ENCODE peak calls at places on chromosomes 4 and X, in seven cellular contexts. One of them, this sample, is unnamed.

GRCh38 chr4:126047114-126047513 is 732.4 kb downstream of the FAT4 start:
- DNase-seq in stomach: no peak
- DNase-seq in breast epithelium: no peak
- DNase-seq in sigmoid colon: no peak
- DNase-seq in transverse colon: no peak
- DNase-seq in esophagus squamous epithelium: no peak
- DNase-seq in ovary: no peak
- DNase-seq in this sample: no peak

GRCh38 chr4:145808021-145808650 is 128.2 kb downstream of the C4orf51 start:
- DNase-seq in ovary: no peak
- DNase-seq in transverse colon: no peak
- DNase-seq in breast epithelium: no peak
- DNase-seq in stomach: no peak
- DNase-seq in sigmoid colon: no peak
- DNase-seq in esophagus squamous epithelium: no peak
- DNase-seq in this sample: no peak

GRCh38 chr4:25343671-25344070 is 31.1 kb downstream of the ZCCHC4 start:
- DNase-seq in transverse colon: no peak
- DNase-seq in breast epithelium: no peak
- DNase-seq in ovary: no peak
- DNase-seq in sigmoid colon: no peak
- DNase-seq in esophagus squamous epithelium: no peak
- DNase-seq in stomach: no peak
- DNase-seq in this sample: no peak

GRCh38 chrX:119015407-119016242 is 41.2 kb downstream of the LONRF3 start:
- DNase-seq in stomach: peak
- DNase-seq in esophagus squamous epithelium: no peak
- DNase-seq in transverse colon: peak
- DNase-seq in sigmoid colon: peak
- DNase-seq in breast epithelium: peak
- DNase-seq in ovary: peak
- DNase-seq in this sample: peak

GRCh38 chrX:1249101-1249887 is 19.3 kb upstream of the CSF2RA start:
- DNase-seq in sigmoid colon: peak
- DNase-seq in ovary: no peak
- DNase-seq in esophagus squamous epithelium: no peak
- DNase-seq in transverse colon: peak
- DNase-seq in breast epithelium: no peak
- DNase-seq in stomach: peak
- DNase-seq in this sample: no peak

GRCh38 chrX:124634363-124634762 is 288.0 kb downstream of the SH2D1A start:
- DNase-seq in esophagus squamous epithelium: no peak
- DNase-seq in ovary: no peak
- DNase-seq in breast epithelium: no peak
- DNase-seq in stomach: no peak
- DNase-seq in sigmoid colon: no peak
- DNase-seq in transverse colon: no peak
- DNase-seq in this sample: no peak

GRCh38 chr4:8523175-8523574 is 57.0 kb upstream of the GPR78 start:
- DNase-seq in esophagus squamous epithelium: no peak
- DNase-seq in transverse colon: no peak
- DNase-seq in sigmoid colon: peak
- DNase-seq in ovary: peak
- DNase-seq in breast epithelium: no peak
- DNase-seq in stomach: no peak
- DNase-seq in this sample: peak

GRCh38 chr4:37666625-37667071 is 19.5 kb downstream of the RELL1 start:
- DNase-seq in stomach: peak
- DNase-seq in transverse colon: peak
- DNase-seq in esophagus squamous epithelium: no peak
- DNase-seq in ovary: no peak
- DNase-seq in breast epithelium: peak
- DNase-seq in sigmoid colon: no peak
- DNase-seq in this sample: peak

GRCh38 chr4:41199788-41200187 is 14.6 kb downstream of the APBB2 start:
- DNase-seq in sigmoid colon: no peak
- DNase-seq in breast epithelium: no peak
- DNase-seq in stomach: no peak
- DNase-seq in ovary: no peak
- DNase-seq in transverse colon: no peak
- DNase-seq in esophagus squamous epithelium: no peak
- DNase-seq in this sample: no peak

GRCh38 chr4:177051473-177052060 is 258.1 kb upstream of the NEIL3 start:
- DNase-seq in transverse colon: peak
- DNase-seq in stomach: no peak
- DNase-seq in sigmoid colon: no peak
- DNase-seq in esophagus squamous epithelium: no peak
- DNase-seq in ovary: no peak
- DNase-seq in breast epithelium: no peak
- DNase-seq in this sample: peak

GRCh38 chr4:55722132-55722531 is 86.0 kb upstream of the NMU start:
- DNase-seq in ovary: no peak
- DNase-seq in breast epithelium: no peak
- DNase-seq in stomach: no peak
- DNase-seq in esophagus squamous epithelium: no peak
- DNase-seq in transverse colon: no peak
- DNase-seq in sigmoid colon: no peak
- DNase-seq in this sample: no peak

GRCh38 chr4:77821775-77822174 is 2.6 kb upstream of the CNOT6L start:
- DNase-seq in breast epithelium: no peak
- DNase-seq in transverse colon: no peak
- DNase-seq in stomach: no peak
- DNase-seq in esophagus squamous epithelium: no peak
- DNase-seq in ovary: no peak
- DNase-seq in sigmoid colon: no peak
- DNase-seq in this sample: no peak

GRCh38 chrX:97594825-97595224 is 711.1 kb downstream of the RPA4 start:
- DNase-seq in sigmoid colon: no peak
- DNase-seq in breast epithelium: no peak
- DNase-seq in stomach: no peak
- DNase-seq in transverse colon: no peak
- DNase-seq in ovary: no peak
- DNase-seq in esophagus squamous epithelium: no peak
- DNase-seq in this sample: peak

GRCh38 chr4:84594724-84595123 is 11.8 kb downstream of the CDS1 start:
- DNase-seq in ovary: no peak
- DNase-seq in esophagus squamous epithelium: no peak
- DNase-seq in transverse colon: no peak
- DNase-seq in stomach: no peak
- DNase-seq in sigmoid colon: no peak
- DNase-seq in breast epithelium: no peak
- DNase-seq in this sample: no peak

GRCh38 chrX:1387141-1387776 is 4.7 kb downstream of the SLC25A6 start:
- DNase-seq in breast epithelium: no peak
- DNase-seq in esophagus squamous epithelium: no peak
- DNase-seq in stomach: no peak
- DNase-seq in transverse colon: no peak
- DNase-seq in sigmoid colon: peak
- DNase-seq in ovary: peak
- DNase-seq in this sample: no peak

GRCh38 chr4:92387459-92388069 is 83.8 kb downstream of the GRID2 start:
- DNase-seq in breast epithelium: no peak
- DNase-seq in ovary: no peak
- DNase-seq in stomach: no peak
- DNase-seq in sigmoid colon: no peak
- DNase-seq in esophagus squamous epithelium: no peak
- DNase-seq in transverse colon: no peak
- DNase-seq in this sample: peak

GRCh38 chrX:111492085-111492484 is 19.4 kb upstream of the SERTM2 start:
- DNase-seq in transverse colon: no peak
- DNase-seq in stomach: no peak
- DNase-seq in breast epithelium: no peak
- DNase-seq in ovary: no peak
- DNase-seq in sigmoid colon: no peak
- DNase-seq in esophagus squamous epithelium: no peak
- DNase-seq in this sample: no peak

GRCh38 chrX:71171110-71171801 is 26.6 kb downstream of the NLGN3 start:
- DNase-seq in transverse colon: no peak
- DNase-seq in breast epithelium: no peak
- DNase-seq in ovary: no peak
- DNase-seq in stomach: no peak
- DNase-seq in sigmoid colon: no peak
- DNase-seq in esophagus squamous epithelium: no peak
- DNase-seq in this sample: no peak

GRCh38 chrX:79573760-79574159 is 206.6 kb upstream of the ITM2A start:
- DNase-seq in sigmoid colon: no peak
- DNase-seq in esophagus squamous epithelium: no peak
- DNase-seq in stomach: no peak
- DNase-seq in breast epithelium: no peak
- DNase-seq in ovary: no peak
- DNase-seq in transverse colon: no peak
- DNase-seq in this sample: no peak

GRCh38 chrX:77446029-77446585 is 1.1 kb upstream of the FGF16 start:
- DNase-seq in esophagus squamous epithelium: no peak
- DNase-seq in breast epithelium: no peak
- DNase-seq in sigmoid colon: no peak
- DNase-seq in ovary: no peak
- DNase-seq in stomach: no peak
- DNase-seq in transverse colon: peak
- DNase-seq in this sample: peak

GRCh38 chr4:141702472-141703182 is 66.2 kb downstream of the IL15 start:
- DNase-seq in stomach: no peak
- DNase-seq in breast epithelium: no peak
- DNase-seq in transverse colon: no peak
- DNase-seq in sigmoid colon: no peak
- DNase-seq in ovary: no peak
- DNase-seq in esophagus squamous epithelium: no peak
- DNase-seq in this sample: no peak
- TF ChIP-seq CTCF in stomach: no peak
- TF ChIP-seq CTCF in breast epithelium: no peak
- TF ChIP-seq CTCF in transverse colon: no peak
- TF ChIP-seq CTCF in sigmoid colon: no peak
- TF ChIP-seq CTCF in ovary: no peak
- TF ChIP-seq CTCF in esophagus squamous epithelium: no peak
- TF ChIP-seq CTCF in this sample: no peak

DNA sequence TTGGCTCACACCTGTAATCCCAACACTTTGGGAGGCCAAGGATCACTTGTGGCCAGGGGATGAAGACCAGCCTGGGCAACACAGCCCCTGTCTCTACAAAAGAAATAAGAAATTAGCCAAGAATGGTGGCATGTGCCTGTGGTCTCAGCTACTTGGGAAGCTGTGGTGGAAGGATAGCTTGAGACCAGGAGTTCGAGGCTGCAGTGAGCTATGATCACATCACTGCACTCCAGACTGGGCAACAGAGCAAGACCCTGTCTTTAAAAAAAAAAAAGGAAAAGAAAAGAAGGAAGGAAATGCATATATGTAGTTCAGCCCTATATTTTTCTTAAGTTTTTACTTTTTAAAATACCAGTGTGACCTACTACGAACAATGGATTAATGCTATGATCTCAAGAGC is 15.1 kb downstream of the PRSS48 start:
- DNase-seq in ovary: no peak
- DNase-seq in transverse colon: no peak
- DNase-seq in stomach: no peak
- DNase-seq in sigmoid colon: no peak
- DNase-seq in esophagus squamous epithelium: no peak
- DNase-seq in breast epithelium: no peak
- DNase-seq in this sample: no peak
- H3K27ac ChIP-seq in ovary: no peak
- H3K27ac ChIP-seq in transverse colon: no peak
- H3K27ac ChIP-seq in stomach: no peak
- H3K27ac ChIP-seq in sigmoid colon: no peak
- H3K27ac ChIP-seq in esophagus squamous epithelium: no peak
- H3K27ac ChIP-seq in breast epithelium: no peak
- H3K27ac ChIP-seq in this sample: no peak

DNA sequence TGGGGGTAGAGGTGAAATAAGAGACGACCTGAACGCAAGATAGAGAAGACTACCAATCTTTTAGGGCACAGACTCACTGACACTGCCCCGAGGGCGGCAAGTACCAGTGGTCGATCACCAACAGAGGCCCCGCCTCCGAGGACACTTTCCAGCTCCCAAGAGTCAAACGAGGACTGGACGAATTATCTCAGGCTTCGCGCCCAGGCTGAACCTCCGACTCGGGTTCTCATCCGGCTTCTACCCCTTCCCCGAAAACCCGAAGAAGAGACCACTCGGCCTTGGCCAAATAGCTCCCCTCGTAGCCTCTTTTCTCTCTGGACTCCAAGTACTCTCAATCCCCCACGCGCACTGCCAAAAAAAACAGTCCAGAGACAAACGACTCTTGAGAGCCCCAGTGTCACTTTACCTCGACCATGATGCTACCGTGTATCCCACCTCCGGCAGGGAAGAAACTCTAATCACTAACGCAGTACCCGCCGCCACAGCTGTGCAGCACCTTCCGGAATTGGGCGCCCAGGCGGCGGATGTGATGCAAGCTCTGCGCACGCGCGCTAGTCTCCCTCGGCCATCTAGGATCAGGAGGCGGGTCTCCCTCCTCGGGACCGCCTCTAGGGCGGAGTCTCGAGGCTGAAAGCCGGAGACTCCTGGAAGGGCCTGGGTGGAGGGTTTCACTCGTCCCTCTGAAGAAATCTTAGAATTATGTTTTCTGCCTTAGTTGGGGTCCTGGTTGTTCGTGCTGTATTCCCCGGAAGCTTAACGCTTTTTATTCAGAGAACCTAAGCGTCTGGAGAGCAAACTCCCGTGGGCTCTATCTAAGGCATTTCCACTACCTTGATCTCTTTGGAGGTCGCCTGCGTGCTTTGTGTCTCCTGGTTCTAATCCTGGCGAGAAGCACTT is at the start of gene PLRG1:
- DNase-seq in ovary: peak
- DNase-seq in esophagus squamous epithelium: peak
- DNase-seq in sigmoid colon: peak
- DNase-seq in transverse colon: peak
- DNase-seq in stomach: peak
- DNase-seq in breast epithelium: peak
- DNase-seq in this sample: peak
- TF ChIP-seq POLR2A in ovary: peak
- TF ChIP-seq POLR2A in esophagus squamous epithelium: peak
- TF ChIP-seq POLR2A in sigmoid colon: peak
- TF ChIP-seq POLR2A in transverse colon: peak
- TF ChIP-seq POLR2A in stomach: no peak
- TF ChIP-seq POLR2A in breast epithelium: peak
- TF ChIP-seq POLR2A in this sample: peak

GRCh38 chr4:3791256-3791655 is 25.1 kb downstream of the ADRA2C start:
- DNase-seq in sigmoid colon: no peak
- DNase-seq in breast epithelium: no peak
- DNase-seq in ovary: no peak
- DNase-seq in esophagus squamous epithelium: no peak
- DNase-seq in stomach: no peak
- DNase-seq in transverse colon: no peak
- DNase-seq in this sample: no peak

GRCh38 chr4:3791910-3792542 is 25.8 kb downstream of the ADRA2C start:
- DNase-seq in sigmoid colon: no peak
- DNase-seq in stomach: peak
- DNase-seq in breast epithelium: no peak
- DNase-seq in esophagus squamous epithelium: no peak
- DNase-seq in transverse colon: peak
- DNase-seq in ovary: peak
- DNase-seq in this sample: peak

GRCh38 chr4:3793545-3793944 is 27.4 kb downstream of the ADRA2C start:
- DNase-seq in ovary: no peak
- DNase-seq in transverse colon: no peak
- DNase-seq in stomach: no peak
- DNase-seq in breast epithelium: no peak
- DNase-seq in sigmoid colon: no peak
- DNase-seq in esophagus squamous epithelium: no peak
- DNase-seq in this sample: no peak

GRCh38 chr4:3790006-3790561 is 23.9 kb downstream of the ADRA2C start:
- DNase-seq in stomach: no peak
- DNase-seq in transverse colon: no peak
- DNase-seq in breast epithelium: no peak
- DNase-seq in ovary: no peak
- DNase-seq in sigmoid colon: no peak
- DNase-seq in esophagus squamous epithelium: no peak
- DNase-seq in this sample: no peak

GRCh38 chr4:3792813-3793212 is 26.6 kb downstream of the ADRA2C start:
- DNase-seq in esophagus squamous epithelium: no peak
- DNase-seq in transverse colon: no peak
- DNase-seq in ovary: no peak
- DNase-seq in stomach: no peak
- DNase-seq in breast epithelium: no peak
- DNase-seq in sigmoid colon: no peak
- DNase-seq in this sample: no peak
- TF ChIP-seq CTCF in esophagus squamous epithelium: no peak
- TF ChIP-seq CTCF in transverse colon: no peak
- TF ChIP-seq CTCF in ovary: no peak
- TF ChIP-seq CTCF in stomach: no peak
- TF ChIP-seq CTCF in breast epithelium: no peak
- TF ChIP-seq CTCF in sigmoid colon: no peak
- TF ChIP-seq CTCF in this sample: no peak

This sample was measured in body of pancreas.